ENCODE peak calls at places on chromosomes 11 and 22, in seven cellular contexts. One of them, this sample, is unnamed. For H3K27me3, the result is how much of the 10 kb centered on the place peaks cover.

GRCh38 chr22:29733362-29734322 is 13.8 kb downstream of the CABP7 start:
- DNase-seq in dorsolateral prefrontal cortex: no peak
- DNase-seq in gastrocnemius medialis: peak
- DNase-seq in pancreas: peak
- DNase-seq in mesenchymal stem cell: peak
- DNase-seq in cardiac muscle cell: no peak
- DNase-seq in HAP-1: no peak
- DNase-seq in this sample: no peak

GRCh38 chr22:24027991-24028390 is 16.9 kb downstream of the CABIN1 start:
- DNase-seq in mesenchymal stem cell: no peak
- DNase-seq in HAP-1: no peak
- DNase-seq in cardiac muscle cell: no peak
- DNase-seq in dorsolateral prefrontal cortex: no peak
- DNase-seq in gastrocnemius medialis: no peak
- DNase-seq in pancreas: no peak
- DNase-seq in this sample: no peak

GRCh38 chr11:131579932-131580387 is 209.5 kb downstream of the NTM start:
- DNase-seq in HAP-1: no peak
- DNase-seq in dorsolateral prefrontal cortex: no peak
- DNase-seq in cardiac muscle cell: peak
- DNase-seq in pancreas: no peak
- DNase-seq in mesenchymal stem cell: peak
- DNase-seq in gastrocnemius medialis: no peak
- DNase-seq in this sample: no peak

GRCh38 chr22:27210111-27210739 is 552.8 kb downstream of the MIAT start:
- DNase-seq in pancreas: no peak
- DNase-seq in mesenchymal stem cell: no peak
- DNase-seq in cardiac muscle cell: no peak
- DNase-seq in dorsolateral prefrontal cortex: no peak
- DNase-seq in HAP-1: no peak
- DNase-seq in gastrocnemius medialis: no peak
- DNase-seq in this sample: no peak

GRCh38 chr11:130652671-130653335 is 204.4 kb downstream of the ADAMTS15 start:
- DNase-seq in cardiac muscle cell: peak
- DNase-seq in pancreas: no peak
- DNase-seq in dorsolateral prefrontal cortex: no peak
- DNase-seq in gastrocnemius medialis: peak
- DNase-seq in HAP-1: no peak
- DNase-seq in mesenchymal stem cell: peak
- DNase-seq in this sample: peak

GRCh38 chr11:15725246-15725645 is 610.5 kb downstream of the INSC start:
- DNase-seq in gastrocnemius medialis: no peak
- DNase-seq in HAP-1: no peak
- DNase-seq in mesenchymal stem cell: no peak
- DNase-seq in cardiac muscle cell: no peak
- DNase-seq in pancreas: no peak
- DNase-seq in dorsolateral prefrontal cortex: no peak
- DNase-seq in this sample: no peak

GRCh38 chr22:48167238-48167637 is 1404.8 kb downstream of the TBC1D22A start:
- DNase-seq in mesenchymal stem cell: no peak
- DNase-seq in cardiac muscle cell: no peak
- DNase-seq in pancreas: no peak
- DNase-seq in dorsolateral prefrontal cortex: no peak
- DNase-seq in HAP-1: no peak
- DNase-seq in gastrocnemius medialis: no peak
- DNase-seq in this sample: no peak

GRCh38 chr11:123800041-123800440 is 6.1 kb downstream of the OR6M1 start:
- DNase-seq in HAP-1: no peak
- DNase-seq in gastrocnemius medialis: no peak
- DNase-seq in pancreas: peak
- DNase-seq in dorsolateral prefrontal cortex: no peak
- DNase-seq in cardiac muscle cell: no peak
- DNase-seq in mesenchymal stem cell: no peak
- DNase-seq in this sample: no peak

GRCh38 chr22:23249506-23250423 is 69.5 kb downstream of the BCR start:
- DNase-seq in dorsolateral prefrontal cortex: no peak
- DNase-seq in mesenchymal stem cell: no peak
- DNase-seq in cardiac muscle cell: no peak
- DNase-seq in gastrocnemius medialis: no peak
- DNase-seq in pancreas: no peak
- DNase-seq in HAP-1: no peak
- DNase-seq in this sample: no peak

GRCh38 chr22:26707090-26707489 is 49.7 kb downstream of the MIAT start:
- DNase-seq in gastrocnemius medialis: no peak
- DNase-seq in pancreas: no peak
- DNase-seq in cardiac muscle cell: no peak
- DNase-seq in mesenchymal stem cell: no peak
- DNase-seq in HAP-1: no peak
- DNase-seq in dorsolateral prefrontal cortex: no peak
- DNase-seq in this sample: no peak

GRCh38 chr11:119417726-119418540 is 5.0 kb downstream of the THY1 start:
- DNase-seq in pancreas: no peak
- DNase-seq in dorsolateral prefrontal cortex: peak
- DNase-seq in gastrocnemius medialis: no peak
- DNase-seq in HAP-1: no peak
- DNase-seq in cardiac muscle cell: peak
- DNase-seq in mesenchymal stem cell: peak
- DNase-seq in this sample: no peak

GRCh38 chr11:68437927-68438657 is 22.5 kb upstream of the PPP6R3 start:
- DNase-seq in HAP-1: no peak
- DNase-seq in dorsolateral prefrontal cortex: no peak
- DNase-seq in gastrocnemius medialis: no peak
- DNase-seq in cardiac muscle cell: no peak
- DNase-seq in mesenchymal stem cell: no peak
- DNase-seq in pancreas: no peak
- DNase-seq in this sample: no peak

GRCh38 chr11:46520971-46521745 is 72.7 kb downstream of the AMBRA1 start:
- DNase-seq in pancreas: no peak
- DNase-seq in cardiac muscle cell: peak
- DNase-seq in mesenchymal stem cell: peak
- DNase-seq in dorsolateral prefrontal cortex: no peak
- DNase-seq in HAP-1: no peak
- DNase-seq in gastrocnemius medialis: no peak
- DNase-seq in this sample: no peak

GRCh38 chr11:57154718-57155117 is 27.0 kb upstream of the LRRC55 start:
- DNase-seq in HAP-1: no peak
- DNase-seq in dorsolateral prefrontal cortex: no peak
- DNase-seq in pancreas: no peak
- DNase-seq in gastrocnemius medialis: no peak
- DNase-seq in mesenchymal stem cell: no peak
- DNase-seq in cardiac muscle cell: peak
- DNase-seq in this sample: no peak

GRCh38 chr11:119065369-119065768 is 2.2 kb upstream of the VPS11 start:
- DNase-seq in pancreas: no peak
- DNase-seq in dorsolateral prefrontal cortex: no peak
- DNase-seq in HAP-1: no peak
- DNase-seq in mesenchymal stem cell: peak
- DNase-seq in gastrocnemius medialis: no peak
- DNase-seq in cardiac muscle cell: peak
- DNase-seq in this sample: no peak

GRCh38 chr11:1561266-1561665 is 10.8 kb downstream of the DUSP8 start:
- DNase-seq in dorsolateral prefrontal cortex: no peak
- DNase-seq in HAP-1: no peak
- DNase-seq in gastrocnemius medialis: no peak
- DNase-seq in mesenchymal stem cell: no peak
- DNase-seq in pancreas: peak
- DNase-seq in cardiac muscle cell: no peak
- DNase-seq in this sample: no peak
- H3K27me3 ChIP-seq in dorsolateral prefrontal cortex: under half
- H3K27me3 ChIP-seq in HAP-1: under half
- H3K27me3 ChIP-seq in gastrocnemius medialis: under half
- H3K27me3 ChIP-seq in mesenchymal stem cell: under half
- H3K27me3 ChIP-seq in pancreas: under half
- H3K27me3 ChIP-seq in cardiac muscle cell: half or more
- H3K27me3 ChIP-seq in this sample: under half

DNA sequence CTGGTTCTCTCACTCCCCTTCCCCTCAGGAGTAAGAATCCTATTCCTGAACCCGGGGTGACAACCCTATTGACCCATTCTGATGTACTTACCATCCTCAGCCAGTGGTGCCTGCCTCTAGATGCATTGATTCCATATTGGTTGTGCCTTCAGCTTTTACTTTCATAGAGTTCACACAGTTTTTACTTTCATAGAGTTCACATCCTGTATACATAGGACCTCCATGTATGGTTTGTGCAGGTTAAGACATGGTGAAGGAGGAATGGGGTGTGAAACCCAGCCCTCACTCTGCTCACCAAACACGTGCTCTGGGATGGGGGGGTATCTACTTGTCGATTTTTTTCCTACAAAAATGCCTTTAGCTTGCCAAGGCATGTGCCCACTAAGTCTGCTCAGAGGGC is 105.6 kb upstream of the TBCEL start:
- DNase-seq in cardiac muscle cell: no peak
- DNase-seq in pancreas: no peak
- DNase-seq in mesenchymal stem cell: no peak
- DNase-seq in dorsolateral prefrontal cortex: no peak
- DNase-seq in HAP-1: no peak
- DNase-seq in gastrocnemius medialis: no peak
- DNase-seq in this sample: no peak
- H3K27me3 ChIP-seq in cardiac muscle cell: under half
- H3K27me3 ChIP-seq in pancreas: under half
- H3K27me3 ChIP-seq in mesenchymal stem cell: half or more
- H3K27me3 ChIP-seq in dorsolateral prefrontal cortex: under half
- H3K27me3 ChIP-seq in HAP-1: under half
- H3K27me3 ChIP-seq in gastrocnemius medialis: under half
- H3K27me3 ChIP-seq in this sample: under half

GRCh38 chr11:11587122-11587521 is 34.7 kb downstream of the GALNT18 start:
- DNase-seq in cardiac muscle cell: no peak
- DNase-seq in HAP-1: no peak
- DNase-seq in gastrocnemius medialis: no peak
- DNase-seq in mesenchymal stem cell: no peak
- DNase-seq in pancreas: no peak
- DNase-seq in dorsolateral prefrontal cortex: no peak
- DNase-seq in this sample: peak
- H3K27me3 ChIP-seq in cardiac muscle cell: under half
- H3K27me3 ChIP-seq in HAP-1: under half
- H3K27me3 ChIP-seq in gastrocnemius medialis: under half
- H3K27me3 ChIP-seq in mesenchymal stem cell: under half
- H3K27me3 ChIP-seq in pancreas: under half
- H3K27me3 ChIP-seq in dorsolateral prefrontal cortex: under half
- H3K27me3 ChIP-seq in this sample: under half

GRCh38 chr22:46480396-46480795 is 57.0 kb downstream of the CELSR1 start:
- DNase-seq in mesenchymal stem cell: no peak
- DNase-seq in cardiac muscle cell: no peak
- DNase-seq in dorsolateral prefrontal cortex: no peak
- DNase-seq in pancreas: no peak
- DNase-seq in HAP-1: no peak
- DNase-seq in gastrocnemius medialis: no peak
- DNase-seq in this sample: no peak
- H3K27me3 ChIP-seq in mesenchymal stem cell: half or more
- H3K27me3 ChIP-seq in cardiac muscle cell: under half
- H3K27me3 ChIP-seq in dorsolateral prefrontal cortex: under half
- H3K27me3 ChIP-seq in pancreas: under half
- H3K27me3 ChIP-seq in HAP-1: under half
- H3K27me3 ChIP-seq in gastrocnemius medialis: under half
- H3K27me3 ChIP-seq in this sample: under half

DNA sequence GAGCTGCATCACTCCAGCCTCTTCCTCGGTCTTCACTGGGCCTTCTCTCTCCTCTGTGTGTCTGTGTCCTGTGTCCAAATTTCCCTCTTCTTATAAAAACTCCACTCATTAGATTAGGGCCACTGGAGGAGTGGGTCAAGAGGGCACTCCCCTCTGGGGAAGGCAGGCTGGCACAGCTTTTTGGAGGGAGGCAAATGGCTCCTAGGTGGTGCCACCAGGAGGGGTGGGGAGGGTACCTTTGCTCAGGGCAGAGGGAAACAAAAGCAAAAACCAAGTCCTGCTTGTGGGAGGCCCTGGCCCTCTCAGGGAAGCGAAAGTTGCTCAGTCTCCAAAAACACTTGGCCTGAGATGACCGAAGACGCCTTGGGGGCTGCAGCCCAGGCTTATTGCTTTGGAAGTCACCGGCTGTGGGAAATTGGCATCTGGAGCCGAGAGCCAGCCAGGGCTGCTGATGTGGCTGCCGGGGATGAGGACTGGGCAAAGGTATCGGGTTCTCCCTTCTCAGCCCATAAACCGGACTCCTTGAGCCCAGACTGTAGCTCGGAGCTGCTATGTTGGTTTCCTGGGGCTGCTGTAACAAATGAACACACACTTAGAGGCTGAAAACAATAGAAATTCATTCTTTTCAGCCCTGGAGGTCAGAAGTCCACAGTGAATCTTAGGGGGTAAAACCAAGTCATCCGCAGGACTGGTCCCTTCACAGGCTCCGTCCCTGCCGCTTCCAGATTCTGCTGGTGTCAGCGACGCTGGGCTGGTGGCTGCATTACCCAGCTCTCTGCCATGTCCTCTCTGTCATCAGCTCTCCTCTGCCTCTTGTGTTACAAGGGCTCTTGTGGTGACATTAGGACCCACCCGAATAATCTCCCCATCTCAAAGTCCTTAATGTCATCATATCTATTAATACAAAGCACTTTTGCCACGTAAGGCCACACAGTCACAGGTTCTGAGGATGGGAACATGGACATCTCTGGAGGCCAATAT is 48.0 kb upstream of the ANO1 start:
- DNase-seq in pancreas: peak
- DNase-seq in HAP-1: no peak
- DNase-seq in mesenchymal stem cell: no peak
- DNase-seq in gastrocnemius medialis: no peak
- DNase-seq in cardiac muscle cell: no peak
- DNase-seq in dorsolateral prefrontal cortex: no peak
- DNase-seq in this sample: no peak
- H3K27me3 ChIP-seq in pancreas: under half
- H3K27me3 ChIP-seq in HAP-1: under half
- H3K27me3 ChIP-seq in mesenchymal stem cell: under half
- H3K27me3 ChIP-seq in gastrocnemius medialis: under half
- H3K27me3 ChIP-seq in cardiac muscle cell: under half
- H3K27me3 ChIP-seq in dorsolateral prefrontal cortex: under half
- H3K27me3 ChIP-seq in this sample: under half

GRCh38 chr22:39661501-39661841 is 90.9 kb downstream of the CACNA1I start:
- DNase-seq in mesenchymal stem cell: no peak
- DNase-seq in gastrocnemius medialis: no peak
- DNase-seq in HAP-1: no peak
- DNase-seq in pancreas: no peak
- DNase-seq in dorsolateral prefrontal cortex: no peak
- DNase-seq in cardiac muscle cell: no peak
- DNase-seq in this sample: no peak

GRCh38 chr22:39658367-39658766 is 87.8 kb downstream of the CACNA1I start:
- DNase-seq in gastrocnemius medialis: no peak
- DNase-seq in mesenchymal stem cell: no peak
- DNase-seq in cardiac muscle cell: no peak
- DNase-seq in dorsolateral prefrontal cortex: no peak
- DNase-seq in HAP-1: no peak
- DNase-seq in pancreas: no peak
- DNase-seq in this sample: no peak

GRCh38 chr22:39656495-39657490 is 86.2 kb downstream of the CACNA1I start:
- DNase-seq in cardiac muscle cell: no peak
- DNase-seq in mesenchymal stem cell: no peak
- DNase-seq in HAP-1: no peak
- DNase-seq in dorsolateral prefrontal cortex: no peak
- DNase-seq in pancreas: no peak
- DNase-seq in gastrocnemius medialis: no peak
- DNase-seq in this sample: no peak

GRCh38 chr22:39655736-39656285 is 85.3 kb downstream of the CACNA1I start:
- DNase-seq in HAP-1: no peak
- DNase-seq in dorsolateral prefrontal cortex: no peak
- DNase-seq in mesenchymal stem cell: no peak
- DNase-seq in cardiac muscle cell: no peak
- DNase-seq in pancreas: no peak
- DNase-seq in gastrocnemius medialis: no peak
- DNase-seq in this sample: no peak

GRCh38 chr22:39658806-39659463 is 88.4 kb downstream of the CACNA1I start:
- DNase-seq in HAP-1: no peak
- DNase-seq in cardiac muscle cell: no peak
- DNase-seq in gastrocnemius medialis: no peak
- DNase-seq in dorsolateral prefrontal cortex: no peak
- DNase-seq in mesenchymal stem cell: no peak
- DNase-seq in pancreas: no peak
- DNase-seq in this sample: no peak
- H3K27me3 ChIP-seq in HAP-1: under half
- H3K27me3 ChIP-seq in cardiac muscle cell: under half
- H3K27me3 ChIP-seq in gastrocnemius medialis: half or more
- H3K27me3 ChIP-seq in dorsolateral prefrontal cortex: under half
- H3K27me3 ChIP-seq in mesenchymal stem cell: half or more
- H3K27me3 ChIP-seq in pancreas: under half
- H3K27me3 ChIP-seq in this sample: under half

This sample was measured in lung.